ENCODE peak calls at places on chromosomes 16 and 17, in eight cellular contexts. V is uterus; C is prostate gland; U is DND-41; P is naive thymus-derived CD4-positive, alpha-beta T cell; W is effector memory CD4-positive, alpha-beta T cell; J is adrenal gland; R is thoracic aorta. S is an unnamed sample.

GRCh38 chr17:55969577-55969976 is 183.7 kb upstream of the ANKFN1 start:
- DNase-seq in V (no peak), C (no peak), U (no peak), P (no peak), W (no peak), J (no peak), R (no peak), S (no peak)

GRCh38 chr16:88702364-88703210 is 3.6 kb downstream of the RNF166 start:
- DNase-seq in V (no peak), C (no peak), U (no peak), P (no peak), W (no peak), J (no peak), R (no peak), S (no peak)

GRCh38 chr17:21285164-21286065 is 904 bp downstream of the MAP2K3 start:
- DNase-seq in V (peak; percentile 47), C (no peak), U (no peak), P (no peak), W (no peak), J (peak; percentile 85), R (no peak), S (peak; percentile 49)

GRCh38 chr17:3033741-3034577 is 29.4 kb downstream of the OR1D5 start:
- DNase-seq in V (no peak), C (no peak), U (no peak), P (no peak), W (no peak), J (peak; percentile 31), R (no peak), S (no peak)

GRCh38 chr16:85473909-85474640 is 139.0 kb upstream of the GSE1 start:
- DNase-seq in V (peak; percentile 52), C (no peak), U (no peak), P (no peak), W (no peak), J (no peak), R (no peak), S (no peak)

GRCh38 chr17:58789160-58789559 is 33.5 kb downstream of the PPM1E start:
- DNase-seq in V (no peak), C (no peak), U (no peak), P (no peak), W (no peak), J (no peak), R (no peak), S (no peak)

GRCh38 chr17:28331891-28332420 is 3.3 kb downstream of the IFT20 start:
- DNase-seq in V (no peak), C (no peak), U (no peak), P (no peak), W (no peak), J (peak; percentile 45), R (no peak), S (peak; percentile 71)

GRCh38 chr16:2149630-2150417 is 1.4 kb downstream of the RAB26 start:
- DNase-seq in V (no peak), C (no peak), U (no peak), P (no peak), W (no peak), J (no peak), R (no peak), S (peak; percentile 40)

GRCh38 chr17:61335845-61336655 is 63.6 kb upstream of the TBX2 start:
- DNase-seq in V (no peak), C (peak; percentile 62), U (no peak), P (no peak), W (no peak), J (no peak), R (no peak), S (peak; percentile 84)

GRCh38 chr16:54366943-54367342 is 80.4 kb upstream of the IRX3 start:
- DNase-seq in V (no peak), C (no peak), U (peak; percentile 37), P (no peak), W (no peak), J (no peak), R (no peak), S (no peak)

GRCh38 chr17:20008242-20009051 is 712 bp upstream of the SPECC1 start:
- DNase-seq in V (peak; percentile 38), C (no peak), U (no peak), P (no peak), W (no peak), J (no peak), R (no peak), S (no peak)

GRCh38 chr17:77247048-77247541 is 106.3 kb downstream of the SEC14L1 start:
- DNase-seq in V (peak; percentile 83), C (peak; percentile 72), U (peak; percentile 84), P (peak; percentile 74), W (peak; percentile 71), J (peak; percentile 87), R (no peak), S (peak; percentile 84)

GRCh38 chr16:89031715-89032659 is 55.0 kb upstream of the CBFA2T3 start:
- DNase-seq in V (no peak), C (no peak), U (peak; percentile 90), P (peak; percentile 73), W (peak; percentile 22), J (peak; percentile 54), R (no peak), S (no peak)

GRCh38 chr17:32914181-32914580 is 13.8 kb upstream of the TMEM98 start:
- DNase-seq in V (no peak), C (no peak), U (no peak), P (no peak), W (no peak), J (no peak), R (no peak), S (no peak)

GRCh38 chr16:80023865-80024264 is 423.3 kb upstream of the MAF start:
- DNase-seq in V (no peak), C (no peak), U (no peak), P (no peak), W (no peak), J (no peak), R (no peak), S (no peak)

GRCh38 chr16:67975321-67976105 is 4.8 kb downstream of the DPEP3 start:
- DNase-seq in V (no peak), C (no peak), U (no peak), P (peak; percentile 6), W (no peak), J (no peak), R (no peak), S (no peak)
- H3K4me3 ChIP-seq in V (no peak overlapping the region), C (no peak overlapping the region), U (no peak overlapping the region), P (no peak overlapping the region), W (no peak overlapping the region), J (no peak overlapping the region), R (no peak overlapping the region), S (no peak overlapping the region)

DNA sequence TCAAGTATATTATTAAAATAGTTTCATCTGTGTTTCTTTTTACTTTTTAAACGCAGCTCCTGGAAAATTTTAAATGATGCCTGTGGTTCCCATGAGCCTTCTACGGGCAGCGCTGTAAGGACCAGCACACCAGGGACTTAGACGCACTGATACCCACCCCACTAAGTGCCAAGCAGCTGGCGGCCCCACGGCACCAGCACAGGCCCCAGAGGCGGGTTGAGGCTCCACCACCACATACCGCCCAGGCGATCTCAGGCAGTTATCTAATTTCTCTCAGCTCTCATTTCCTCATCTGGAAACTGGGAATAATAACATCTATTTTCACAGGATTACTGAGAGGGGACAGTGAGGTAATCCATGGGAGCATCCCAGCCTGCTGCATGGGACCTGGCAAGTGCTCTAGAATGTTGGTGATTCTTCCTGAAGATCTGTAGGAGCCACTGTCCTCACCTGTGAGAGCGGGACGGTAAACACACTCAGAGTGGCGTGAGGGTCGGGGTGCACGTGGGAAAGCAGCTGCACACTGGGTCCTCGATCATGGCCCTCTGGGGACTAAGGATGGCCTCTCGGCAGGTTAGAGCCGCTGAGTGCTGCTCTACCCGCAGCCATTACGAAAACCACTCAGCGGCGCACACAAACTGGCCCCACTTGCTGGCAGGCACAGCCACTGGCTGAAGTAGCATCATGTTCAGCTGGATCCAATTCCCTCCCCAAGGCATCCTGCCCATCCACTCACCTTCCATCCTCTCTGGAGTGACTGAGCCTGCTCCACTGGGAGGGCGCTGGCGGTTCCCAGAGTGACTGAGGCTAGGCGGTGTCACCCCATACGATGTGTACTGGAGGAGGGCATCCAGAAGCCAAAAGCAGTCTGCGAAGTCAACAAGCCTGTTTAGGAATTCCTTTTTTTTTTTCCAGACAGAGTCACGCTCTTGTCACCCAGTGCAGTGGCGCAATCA is 17.6 kb upstream of the SLC38A8 start:
- DNase-seq in V (no peak), C (no peak), U (no peak), P (no peak), W (no peak), J (peak; percentile 47), R (no peak), S (no peak)
- H3K36me3 ChIP-seq in V (no peaks in the 10 kb centered on the region), C (peaks cover 15% of the 10 kb centered on the region), U (peaks cover 96% of the 10 kb centered on the region), P (peaks cover 27% of the 10 kb centered on the region), W (peaks cover 95% of the 10 kb centered on the region), J (no peaks in the 10 kb centered on the region), R (peaks cover 50% of the 10 kb centered on the region), S (peaks cover 39% of the 10 kb centered on the region)

DNA sequence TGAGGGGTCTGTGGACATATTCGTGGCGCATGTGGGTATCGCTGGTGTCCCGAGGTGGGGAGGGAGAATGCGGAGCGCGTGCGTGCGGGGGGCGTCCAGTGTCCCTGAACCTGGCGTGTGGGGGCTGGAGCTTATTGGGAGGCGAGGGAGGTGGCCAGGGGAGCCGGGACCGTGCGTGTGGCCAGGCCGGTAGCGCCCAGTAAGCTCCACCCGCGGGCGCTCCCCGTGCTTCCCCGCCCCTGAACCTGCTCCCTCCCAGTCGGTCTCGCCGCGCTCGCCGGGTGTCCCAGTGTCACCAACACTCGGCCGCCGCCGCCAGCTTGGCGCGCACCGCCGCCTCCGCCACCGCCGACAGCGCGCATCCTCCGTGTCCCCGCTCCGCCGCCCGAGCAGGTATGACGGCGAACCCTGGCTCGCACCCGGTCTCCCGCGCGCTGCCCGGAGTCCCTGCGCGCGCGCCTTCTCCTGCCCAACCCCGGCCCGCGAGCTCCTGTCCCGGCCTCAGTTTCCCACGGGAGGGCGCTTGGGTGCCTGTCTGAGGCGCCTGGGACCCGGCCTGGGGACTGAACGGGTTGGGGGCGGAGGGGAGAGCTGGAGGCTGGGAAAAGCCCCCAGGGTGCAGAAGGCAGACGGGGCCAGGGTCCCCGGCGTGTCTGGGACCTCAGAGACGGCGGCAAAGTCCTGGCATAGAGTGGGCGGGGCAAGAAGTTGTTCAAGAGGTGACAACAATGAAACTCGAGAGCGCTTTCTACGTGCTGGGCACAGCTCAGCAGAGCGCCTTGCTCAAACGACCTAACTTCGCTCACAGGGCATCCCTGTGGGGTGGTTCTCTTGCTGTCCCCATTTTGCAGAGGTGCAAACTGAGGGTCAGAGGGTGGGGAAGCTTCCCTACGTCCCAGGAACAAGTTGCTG is at the start of gene SCNN1B:
- DNase-seq in V (no peak), C (peak; percentile 46), U (no peak), P (no peak), W (no peak), J (no peak), R (no peak), S (no peak)
- H3K4me3 ChIP-seq in V (no peak within 1 kb of the TSS), C (peak within 1 kb of the TSS; percentile 39), U (no peak within 1 kb of the TSS), P (no peak within 1 kb of the TSS), W (no peak within 1 kb of the TSS), J (no peak within 1 kb of the TSS), R (peak within 1 kb of the TSS; percentile 29), S (no peak within 1 kb of the TSS)

DNA sequence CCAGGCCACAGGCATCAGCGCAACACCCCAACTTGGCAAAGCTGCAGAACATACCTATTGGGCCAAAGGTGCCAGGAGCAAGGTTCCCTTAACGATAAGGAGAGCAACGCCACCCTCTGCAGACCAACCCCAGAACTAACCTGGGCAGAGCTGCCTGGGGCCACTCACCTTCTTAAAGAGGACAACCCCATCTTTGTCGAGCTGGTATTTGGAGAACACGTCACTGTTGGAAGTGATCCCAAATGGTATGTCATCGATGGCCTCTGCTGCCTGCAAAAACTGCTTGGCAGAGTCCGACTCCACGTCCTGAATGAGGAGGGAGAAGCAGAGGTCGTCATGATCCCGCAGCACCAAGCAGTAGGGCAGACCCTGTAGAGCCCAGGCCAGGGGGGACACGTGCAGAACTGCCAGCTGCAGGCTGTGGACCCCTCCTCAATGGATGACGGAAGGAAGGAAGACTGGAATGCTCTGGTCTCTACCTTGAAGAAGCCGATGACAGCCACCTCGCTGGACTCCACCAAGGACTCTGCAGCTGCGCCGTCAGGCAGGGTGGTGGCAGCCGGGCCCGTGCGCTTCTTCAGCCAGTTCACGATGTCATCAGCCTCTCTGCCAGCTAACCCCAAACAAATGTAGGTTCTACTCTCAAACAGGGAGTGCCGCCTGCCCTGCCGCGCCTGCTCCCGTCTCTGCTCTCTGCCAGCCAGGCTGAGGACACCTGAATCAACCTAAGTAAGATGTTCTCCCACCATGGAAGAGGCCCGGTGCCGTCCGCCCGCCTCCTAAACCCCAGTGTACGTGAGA is 5.2 kb downstream of the P4HB start:
- DNase-seq in V (no peak), C (no peak), U (no peak), P (no peak), W (no peak), J (no peak), R (no peak), S (peak; percentile 90)
- H3K36me3 ChIP-seq in V (no peaks in the 10 kb centered on the region), C (peaks cover 9% of the 10 kb centered on the region), U (peaks cover 84% of the 10 kb centered on the region), P (peaks cover 13% of the 10 kb centered on the region), W (peaks cover 59% of the 10 kb centered on the region), J (no peaks in the 10 kb centered on the region), R (peaks cover 41% of the 10 kb centered on the region), S (peaks cover 22% of the 10 kb centered on the region)

S was measured in body of pancreas.